ENCODE peak calls at places on chromosome 10, in four cellular contexts. K is left lung, V is mammary epithelial cell, H is psoas muscle. C is an unnamed sample.

GRCh38 chr10:46553238-46554049 is 3.0 kb downstream of the GPRIN2 start:
- DNase-seq in H (peak), V (no peak), K (no peak), C (peak)

GRCh38 chr10:68348265-68348741 is 15.6 kb upstream of the PBLD start:
- DNase-seq in V (peak), H (no peak), K (no peak), C (no peak)

GRCh38 chr10:16242446-16242845 is 194.4 kb upstream of the PTER start:
- DNase-seq in K (no peak), H (no peak), V (no peak), C (no peak)

GRCh38 chr10:132479603-132480221 is 57.9 kb upstream of the INPP5A start:
- DNase-seq in V (no peak), H (peak), K (peak), C (peak)

GRCh38 chr10:13877154-13877909 is 290.6 kb downstream of the PRPF18 start:
- DNase-seq in V (no peak), K (no peak), H (peak), C (peak)

GRCh38 chr10:42836096-42836495 is 53.5 kb downstream of the BMS1 start:
- DNase-seq in V (no peak), K (no peak), H (no peak), C (no peak)

GRCh38 chr10:92490387-92490786 is 83.5 kb downstream of the IDE start:
- DNase-seq in V (peak), H (no peak), K (no peak), C (no peak)

GRCh38 chr10:14584643-14585042 is 190.1 kb downstream of the FAM107B start:
- DNase-seq in H (no peak), V (no peak), K (no peak), C (no peak)

GRCh38 chr10:37734971-37735370 is 122.4 kb downstream of the ZNF248 start:
- DNase-seq in K (no peak), H (no peak), V (peak), C (no peak)

GRCh38 chr10:67506083-67506756 is 189.8 kb downstream of the CTNNA3 start:
- DNase-seq in H (no peak), V (no peak), K (no peak), C (no peak)

GRCh38 chr10:29807407-29807806 is 172.6 kb upstream of the SVIL start:
- DNase-seq in V (peak), K (no peak), H (no peak), C (no peak)

GRCh38 chr10:55813451-55814170 is 547.4 kb downstream of the ZWINT start:
- DNase-seq in V (no peak), K (peak), H (no peak), C (no peak)

GRCh38 chr10:5440206-5440605 is 27.8 kb downstream of the NET1 start:
- DNase-seq in V (no peak), K (no peak), H (no peak), C (no peak)

GRCh38 chr10:74728225-74728624 is 98.2 kb upstream of the KAT6B start:
- DNase-seq in V (peak), K (no peak), H (no peak), C (no peak)

GRCh38 chr10:123611876-123612275 is 54.3 kb upstream of the GPR26 start:
- DNase-seq in V (no peak), K (no peak), H (no peak), C (no peak)

GRCh38 chr10:48568131-48568530 is 36.7 kb downstream of the ARHGAP22 start:
- DNase-seq in V (no peak), H (no peak), K (no peak), C (no peak)

GRCh38 chr10:4370376-4370775 is 455.6 kb upstream of the AKR1E2 start:
- DNase-seq in K (no peak), H (no peak), V (no peak), C (no peak)

GRCh38 chr10:104577171-104577570 is 63.9 kb upstream of the SORCS3 start:
- DNase-seq in K (no peak), H (no peak), V (no peak), C (no peak)

GRCh38 chr10:43386981-43387677 is 15.7 kb downstream of the FXYD4 start:
- DNase-seq in V (no peak), H (peak), K (no peak), C (peak)

GRCh38 chr10:101195921-101196320 is 33.3 kb downstream of the LBX1 start:
- DNase-seq in K (no peak), H (no peak), V (no peak), C (no peak)

GRCh38 chr10:48251525-48252353 is 22.8 kb downstream of the FRMPD2 start:
- DNase-seq in V (peak), K (peak), H (no peak), C (no peak)

GRCh38 chr10:47451998-47452494 is 31.9 kb downstream of the ANXA8 start:
- DNase-seq in K (no peak), H (no peak), V (no peak), C (no peak)

GRCh38 chr10:49094707-49095106 is 20.6 kb downstream of the VSTM4 start:
- DNase-seq in H (no peak), K (no peak), V (no peak), C (no peak)

GRCh38 chr10:93757136-93757535 is 600 bp upstream of the LGI1 start:
- DNase-seq in K (no peak), V (no peak), H (no peak), C (no peak)

GRCh38 chr10:12321641-12322040 is 27.7 kb upstream of the CAMK1D start:
- DNase-seq in H (no peak), K (no peak), V (peak), C (no peak)

GRCh38 chr10:76119515-76119914 is 688.1 kb downstream of the LRMDA start:
- DNase-seq in V (peak), K (no peak), H (no peak), C (no peak)

GRCh38 chr10:112793197-112793921 is 156.7 kb upstream of the TCF7L2 start:
- DNase-seq in H (no peak), V (no peak), K (no peak), C (no peak)

GRCh38 chr10:6516877-6517276 is 63.2 kb downstream of the PRKCQ start:
- DNase-seq in H (no peak), V (no peak), K (no peak), C (no peak)

GRCh38 chr10:116767235-116767634 is 24.9 kb upstream of the HSPA12A start:
- DNase-seq in K (no peak), V (no peak), H (peak), C (no peak)

GRCh38 chr10:24550680-24551079 is 173.0 kb downstream of the ARHGAP21 start:
- DNase-seq in K (no peak), H (no peak), V (no peak), C (no peak)

GRCh38 chr10:3935141-3935540 is 150.1 kb upstream of the KLF6 start:
- DNase-seq in V (peak), H (no peak), K (no peak), C (peak)

GRCh38 chr10:123109466-123109865 is 26.3 kb upstream of the HMX3 start:
- DNase-seq in H (no peak), K (no peak), V (peak), C (no peak)

GRCh38 chr10:132774179-132774904 is 11.6 kb downstream of the NKX6-2 start:
- DNase-seq in V (no peak), K (no peak), H (no peak), C (no peak)

GRCh38 chr10:113301342-113301984 is 251.4 kb upstream of the HABP2 start:
- DNase-seq in H (no peak), V (no peak), K (no peak), C (no peak)

GRCh38 chr10:28954211-28954610 is 276.9 kb downstream of the BAMBI start:
- DNase-seq in H (no peak), V (no peak), K (no peak), C (no peak)

GRCh38 chr10:84291389-84291788 is 37.0 kb upstream of the CCSER2 start:
- DNase-seq in H (no peak), V (peak), K (no peak), C (no peak)

GRCh38 chr10:62268399-62269076 is at the start of gene RTKN2:
- DNase-seq in K (peak), H (peak), V (peak), C (peak)

GRCh38 chr10:62266147-62266546 is 2.5 kb downstream of the RTKN2 start:
- DNase-seq in K (no peak), H (no peak), V (peak), C (no peak)

GRCh38 chr10:62264702-62265436 is 3.8 kb downstream of the RTKN2 start:
- DNase-seq in V (peak), K (no peak), H (no peak), C (no peak)

GRCh38 chr10:62268027-62268398 is 631 bp downstream of the RTKN2 start:
- DNase-seq in H (peak), K (peak), V (no peak), C (no peak)

GRCh38 chr10:62266611-62267010 is 2.0 kb downstream of the RTKN2 start:
- DNase-seq in K (no peak), H (no peak), V (peak), C (no peak)
- H3K27ac ChIP-seq in K (no peak), H (no peak), V (no peak), C (no peak)

GRCh38 chr10:88565072-88565471 is 18.0 kb downstream of the RNLS start:
- DNase-seq in H (no peak), V (peak), K (no peak), C (no peak)
- TF ChIP-seq CTCF in H (peak), V (peak), K (peak), C (peak)

GRCh38 chr10:70578371-70578947 is 24.1 kb downstream of the PRF1 start:
- DNase-seq in H (no peak), K (no peak), V (peak), C (no peak)
- H3K27ac ChIP-seq in H (no peak), K (peak), V (peak), C (no peak)

DNA sequence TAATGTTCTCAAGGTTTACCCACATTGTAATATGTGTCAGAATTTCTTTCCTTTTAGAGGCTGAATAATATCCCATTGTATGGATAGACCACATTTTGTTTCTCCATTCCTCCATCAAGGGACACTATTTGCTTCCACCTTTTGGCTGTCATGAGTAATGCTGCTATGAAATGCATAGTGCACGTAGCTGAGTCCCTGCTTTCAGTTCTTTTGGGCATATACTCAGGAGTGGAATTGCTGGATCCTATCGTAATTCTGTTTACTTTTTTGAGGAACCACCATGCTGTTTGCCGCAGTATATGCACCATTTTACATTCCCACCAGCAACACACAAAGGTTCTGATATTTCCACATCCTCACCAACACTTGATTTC is 60.0 kb downstream of the PRF1 start:
- DNase-seq in K (no peak), H (no peak), V (no peak), C (no peak)
- TF ChIP-seq CTCF in K (no peak), H (no peak), V (peak), C (no peak)

GRCh38 chr10:96851281-96851680 is 19.2 kb downstream of the LCOR start:
- DNase-seq in H (no peak), K (no peak), V (no peak), C (no peak)
- H3K27ac ChIP-seq in H (no peak), K (no peak), V (peak), C (no peak)

GRCh38 chr10:59181668-59182067 is 5.2 kb downstream of the PHYHIPL start:
- DNase-seq in V (peak), K (no peak), H (no peak), C (no peak)
- TF ChIP-seq CTCF in V (peak), K (no peak), H (peak), C (peak)

DNA sequence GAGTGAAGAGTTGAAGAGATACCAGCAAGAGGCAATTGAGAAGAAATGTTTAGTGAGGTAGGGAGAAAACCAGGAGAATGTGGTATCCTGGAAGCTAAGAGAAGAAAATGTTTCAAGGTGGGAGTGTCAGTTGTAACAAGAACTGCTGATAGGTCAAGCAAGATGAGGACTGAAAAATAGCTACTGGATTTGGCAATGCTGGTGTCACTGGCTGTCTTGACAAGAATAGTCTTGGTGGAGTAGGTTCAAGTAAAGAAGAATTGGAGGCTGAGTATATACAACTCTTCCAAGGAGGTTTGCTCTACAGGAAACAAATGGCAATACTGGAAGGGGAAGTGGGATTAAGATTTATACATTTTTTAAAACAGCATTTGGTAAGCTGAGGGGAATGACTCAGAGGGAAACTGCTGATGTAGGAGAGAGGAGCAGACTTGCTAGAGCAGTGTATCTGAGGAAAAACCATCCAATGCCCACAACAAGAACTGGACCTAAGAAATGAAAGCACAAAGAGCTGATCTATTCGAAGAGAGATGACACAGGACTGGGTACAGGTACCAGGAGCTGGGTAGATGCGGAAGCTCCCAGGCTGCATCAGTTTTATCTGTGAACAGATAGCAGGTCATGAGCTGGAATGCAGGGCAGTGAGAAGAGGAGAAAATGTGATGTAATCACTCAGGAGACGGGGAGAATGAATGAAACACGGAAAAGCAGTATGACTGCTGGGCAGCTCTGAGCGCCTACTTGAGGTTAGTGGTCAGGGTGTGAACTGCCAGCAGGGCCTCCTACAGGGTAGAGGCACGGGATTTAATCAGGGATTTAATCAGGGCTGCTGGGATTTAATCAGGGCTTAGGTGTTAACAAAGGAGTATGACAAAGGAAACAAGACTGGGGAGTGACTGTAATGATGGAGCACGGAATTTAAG is 34.5 kb downstream of the FAM25A start:
- DNase-seq in K (no peak), V (peak), H (no peak), C (no peak)
- H3K27ac ChIP-seq in K (peak), V (no peak), H (no peak), C (no peak)

GRCh38 chr10:102595293-102595692 is 49.0 kb upstream of the TRIM8 start:
- DNase-seq in H (no peak), V (no peak), K (no peak), C (no peak)
- TF ChIP-seq CTCF in H (no peak), V (no peak), K (no peak), C (no peak)

DNA sequence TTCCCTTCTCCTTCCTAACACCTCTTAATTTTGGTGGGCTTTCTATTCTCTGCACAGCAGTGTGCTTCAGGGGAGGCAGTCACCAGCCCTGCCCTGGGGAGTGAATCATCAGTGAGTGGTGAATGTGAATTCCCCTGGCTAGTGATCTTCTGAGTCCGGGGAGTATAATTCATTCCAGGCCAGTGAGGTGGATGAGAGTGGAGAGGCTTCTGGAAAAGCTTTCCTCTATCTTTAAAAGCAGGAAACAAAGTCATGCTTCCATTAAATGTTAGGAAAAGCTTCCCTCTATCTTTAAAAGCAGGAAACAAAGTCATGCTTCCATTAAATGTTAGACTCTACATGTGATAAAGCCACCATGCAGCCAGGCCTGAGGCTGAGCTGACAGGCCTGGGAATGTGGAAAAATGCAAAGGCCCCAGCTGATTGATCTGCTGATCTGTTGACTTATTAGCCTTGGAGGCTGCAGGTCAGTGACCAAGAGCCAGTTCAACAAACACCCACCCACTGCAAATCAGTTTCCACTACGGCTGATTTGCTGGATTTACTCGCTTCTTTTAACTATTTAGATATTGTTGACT is 25.4 kb upstream of the ITGB1 start:
- DNase-seq in K (no peak), V (peak), H (no peak), C (no peak)
- H3K27ac ChIP-seq in K (peak), V (peak), H (no peak), C (peak)

GRCh38 chr10:129417882-129418281 is 49.2 kb upstream of the MGMT start:
- DNase-seq in H (no peak), V (no peak), K (no peak), C (no peak)
- TF ChIP-seq CTCF in H (no peak), V (no peak), K (no peak), C (no peak)